ENCODE peak calls at places on chromosomes 3 and 15, in seven cellular contexts. Y is activated CD8-positive, alpha-beta T cell treated with anti-CD3 and anti-CD28 coated beads for 36 hours; J is natural killer cell; P is pancreas; D is AG09319; F is lower leg skin; O is transverse colon. L is an unnamed sample.
A peak's percentile ranks its signal among the peaks of the same experiment; 100 is the strongest.

GRCh38 chr3:57555316-57555715 is 758 bp upstream of the PDE12 start:
- DNase-seq in J (no peak), D (no peak), O (no peak), P (no peak), Y (peak; percentile 8), F (peak; percentile 74), L (no peak)

GRCh38 chr15:78129098-78130011 is 1.9 kb downstream of the CIB2 start:
- DNase-seq in O (no peak), P (no peak), F (no peak), Y (no peak), D (no peak), J (no peak), L (no peak)

GRCh38 chr15:55168350-55168974 is 28.3 kb downstream of the RSL24D1 start:
- DNase-seq in Y (peak; percentile 72), P (peak; percentile 48), J (peak; percentile 27), D (peak; percentile 18), F (no peak), O (peak; percentile 42), L (peak; percentile 60)

GRCh38 chr15:67732994-67733393 is 92.3 kb upstream of the SKOR1 start:
- DNase-seq in O (no peak), J (no peak), Y (no peak), D (no peak), P (no peak), F (no peak), L (no peak)

GRCh38 chr15:91956026-91956723 is 102.7 kb downstream of the SLCO3A1 start:
- DNase-seq in J (no peak), Y (no peak), P (no peak), F (no peak), O (no peak), D (peak; percentile 34), L (no peak)

GRCh38 chr15:56831467-56831866 is 87.0 kb upstream of the TCF12 start:
- DNase-seq in D (no peak), F (no peak), J (no peak), P (no peak), O (no peak), Y (no peak), L (no peak)

GRCh38 chr15:25859838-25860645 is 3.1 kb downstream of the ATP10A start:
- DNase-seq in P (no peak), D (no peak), Y (peak; percentile 54), F (peak; percentile 88), O (no peak), J (peak; percentile 52), L (no peak)

GRCh38 chr3:108234387-108234957 is 12.2 kb upstream of the IFT57 start:
- DNase-seq in O (no peak), P (no peak), D (no peak), F (no peak), J (no peak), Y (no peak), L (no peak)

GRCh38 chr3:55907616-55908015 is 420.5 kb upstream of the WNT5A start:
- DNase-seq in J (no peak), Y (no peak), O (no peak), D (no peak), F (no peak), P (no peak), L (no peak)

GRCh38 chr3:134312873-134313838 is 61.1 kb downstream of the AMOTL2 start:
- DNase-seq in J (no peak), F (peak; percentile 92), P (peak; percentile 77), Y (no peak), O (peak; percentile 63), D (no peak), L (no peak)

GRCh38 chr3:20682573-20682972 is 496.6 kb upstream of the SGO1 start:
- DNase-seq in F (no peak), P (no peak), J (no peak), Y (no peak), O (no peak), D (no peak), L (no peak)

GRCh38 chr3:15471861-15472260 is 44.5 kb downstream of the EAF1 start:
- DNase-seq in P (no peak), D (no peak), Y (no peak), O (no peak), J (no peak), F (no peak), L (no peak)

GRCh38 chr15:22778796-22779195 is 7.6 kb upstream of the NIPA1 start:
- DNase-seq in J (no peak), Y (no peak), O (no peak), F (no peak), P (no peak), D (no peak), L (no peak)

GRCh38 chr3:153260681-153261080 is 98.7 kb downstream of the RAP2B start:
- DNase-seq in P (no peak), D (no peak), Y (no peak), O (no peak), F (no peak), J (no peak), L (no peak)

GRCh38 chr3:4394048-4394447 is 73.0 kb downstream of the SUMF1 start:
- DNase-seq in P (no peak), J (peak; percentile 38), F (no peak), O (peak; percentile 11), D (no peak), Y (peak; percentile 66), L (no peak)

GRCh38 chr3:10883478-10884234 is 67.6 kb downstream of the SLC6A11 start:
- DNase-seq in O (no peak), D (no peak), P (no peak), Y (peak; percentile 39), F (no peak), J (no peak), L (peak; percentile 45)
- TF ChIP-seq CTCF in O (no peak), D (peak; percentile 18), P (peak; percentile 12), Y (no peak), F (no peak), J (no peak), L (peak; percentile 46)

DNA sequence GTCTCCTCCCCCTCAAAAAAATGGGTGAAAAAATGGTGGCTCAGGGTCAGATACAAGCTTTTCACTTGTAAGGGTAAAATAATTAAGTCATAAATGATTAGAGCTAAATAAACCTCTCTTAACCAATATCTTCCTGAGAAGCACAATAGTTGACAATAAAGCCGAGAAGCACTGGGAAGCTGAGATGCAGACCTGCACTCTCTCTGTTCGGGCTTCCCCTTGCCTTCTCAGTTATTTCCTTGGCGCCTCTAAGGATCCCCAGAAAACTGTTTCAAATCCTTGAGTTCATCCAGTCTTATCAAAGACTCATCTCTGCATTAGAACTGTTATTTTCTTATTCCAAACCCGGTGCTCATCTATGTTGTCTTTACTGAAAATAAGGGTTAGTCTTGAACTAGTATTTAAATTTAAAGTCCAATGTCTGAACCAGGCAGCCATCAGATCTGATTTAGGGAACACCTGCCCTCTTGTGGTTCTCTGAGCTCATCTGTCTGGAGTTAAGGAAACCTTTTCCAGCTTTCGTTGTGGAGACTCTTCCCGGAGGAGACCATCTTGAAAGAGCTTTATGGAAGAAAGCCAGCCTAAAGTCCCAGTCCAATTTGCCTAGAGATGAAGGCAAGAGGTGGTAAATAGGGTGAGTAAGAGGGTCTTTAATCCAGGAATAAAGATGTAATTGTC is 256.4 kb upstream of the MCTP2 start:
- DNase-seq in F (no peak), Y (no peak), D (no peak), O (no peak), P (no peak), J (no peak), L (peak; percentile 2)
- TF ChIP-seq CTCF in F (no peak), Y (no peak), D (peak; percentile 44), O (peak; percentile 20), P (peak; percentile 27), J (no peak), L (peak; percentile 10)

GRCh38 chr3:129974451-129975331 is at the start of gene TRH:
- DNase-seq in Y (peak; percentile 7), J (no peak), D (no peak), P (no peak), O (no peak), F (no peak), L (peak; percentile 34)

GRCh38 chr3:129978123-129978522 is 3.6 kb downstream of the TRH start:
- DNase-seq in D (no peak), O (no peak), F (no peak), Y (no peak), P (no peak), J (no peak), L (no peak)

GRCh38 chr3:129972301-129972700 is 2.2 kb upstream of the TRH start:
- DNase-seq in O (no peak), J (no peak), P (no peak), Y (no peak), D (no peak), F (no peak), L (no peak)

GRCh38 chr3:129973853-129974252 is 667 bp upstream of the TRH start:
- DNase-seq in J (no peak), F (no peak), Y (no peak), P (no peak), D (no peak), O (no peak), L (no peak)

GRCh38 chr3:129975332-129976090 is 991 bp downstream of the TRH start:
- DNase-seq in F (no peak), D (no peak), Y (peak; percentile 21), P (no peak), J (no peak), O (peak; percentile 10), L (peak; percentile 35)
- TF ChIP-seq CTCF in F (no peak), D (no peak), Y (no peak), P (no peak), J (no peak), O (no peak), L (no peak)

DNA sequence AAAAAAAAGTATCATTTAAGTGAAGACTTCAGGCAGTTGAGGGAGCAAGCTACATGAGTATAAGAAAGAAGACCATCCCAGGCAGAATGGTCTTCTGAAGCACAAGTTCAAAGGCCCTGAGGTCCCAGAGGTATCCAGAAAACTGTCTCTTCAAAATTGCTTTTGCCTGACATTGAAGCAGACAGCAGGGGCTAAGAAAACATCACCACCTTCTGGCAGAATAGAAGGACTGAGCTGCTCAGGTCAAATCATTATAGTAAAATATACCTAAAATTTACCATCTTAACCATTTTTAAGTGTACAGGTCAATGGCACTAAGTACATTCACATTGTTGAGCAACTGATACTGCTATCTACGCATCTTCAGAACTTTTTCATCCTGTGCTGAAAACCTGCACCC is 16.4 kb downstream of the GPR160 start:
- DNase-seq in D (no peak), J (no peak), O (no peak), P (no peak), Y (no peak), F (no peak), L (no peak)
- TF ChIP-seq CTCF in D (peak; percentile 9), J (no peak), O (no peak), P (no peak), Y (peak; percentile 27), F (no peak), L (peak; percentile 56)

GRCh38 chr3:8938021-8938420 is 25.3 kb downstream of the RAD18 start:
- DNase-seq in D (no peak), P (no peak), O (no peak), Y (no peak), J (no peak), F (no peak), L (no peak)
- TF ChIP-seq CTCF in D (peak; percentile 26), P (no peak), O (no peak), Y (peak; percentile 25), J (peak; percentile 16), F (no peak), L (peak; percentile 37)